ENCODE peak calls at places on chromosomes 16 and 17, in six cellular contexts. U is K562, E is IMR-90, T is A549, A is GM12878, X is HepG2. J is an unnamed sample.

GRCh38 chr16:3149630-3150345 is 15.0 kb downstream of the ZNF213 start:
- DNase-seq in U (peak), E (peak), T (peak), A (no peak), X (no peak), J (peak)

GRCh38 chr17:58289869-58290268 is 9.1 kb upstream of the MPO start:
- DNase-seq in U (no peak), E (no peak), T (no peak), A (no peak), X (peak), J (no peak)

GRCh38 chr16:1188781-1189189 is 35.9 kb downstream of the CACNA1H start:
- DNase-seq in U (peak), E (peak), T (no peak), A (no peak), X (no peak), J (no peak)

GRCh38 chr17:67417507-67417906 is 40.4 kb downstream of the PITPNC1 start:
- DNase-seq in U (no peak), E (no peak), T (no peak), A (no peak), X (no peak), J (no peak)

GRCh38 chr16:85553436-85554113 is 59.5 kb upstream of the GSE1 start:
- DNase-seq in U (no peak), E (peak), T (peak), A (no peak), X (peak), J (no peak)

GRCh38 chr17:3669548-3669947 is 936 bp downstream of the EMC6 start:
- DNase-seq in U (no peak), E (no peak), T (no peak), A (no peak), X (no peak), J (no peak)

GRCh38 chr17:57603978-57604377 is 141.1 kb downstream of the CCDC182 start:
- DNase-seq in U (no peak), E (no peak), T (no peak), A (peak), X (no peak), J (no peak)

GRCh38 chr17:78895322-78895721 is 7.7 kb downstream of the CEP295NL start:
- DNase-seq in U (no peak), E (no peak), T (no peak), A (no peak), X (no peak), J (no peak)

GRCh38 chr16:77986021-77986420 is 36.3 kb upstream of the CLEC3A start:
- DNase-seq in U (no peak), E (no peak), T (no peak), A (no peak), X (no peak), J (no peak)

GRCh38 chr17:9809409-9809808 is 12.5 kb downstream of the GSG1L2 start:
- DNase-seq in U (no peak), E (no peak), T (no peak), A (no peak), X (no peak), J (no peak)

GRCh38 chr16:73057369-73058210 is 9.7 kb upstream of the ZFHX3 start:
- DNase-seq in U (peak), E (no peak), T (no peak), A (no peak), X (no peak), J (peak)

GRCh38 chr17:2975469-2975958 is 87.9 kb downstream of the OR1D5 start:
- DNase-seq in U (no peak), E (no peak), T (no peak), A (no peak), X (peak), J (peak)

GRCh38 chr17:63137163-63137562 is 171.1 kb downstream of the TANC2 start:
- DNase-seq in U (no peak), E (no peak), T (no peak), A (no peak), X (no peak), J (no peak)

GRCh38 chr17:5263441-5263840 is 18.6 kb upstream of the RABEP1 start:
- DNase-seq in U (no peak), E (no peak), T (no peak), A (no peak), X (no peak), J (no peak)

GRCh38 chr17:19759934-19760530 is 11.9 kb upstream of the ALDH3A1 start:
- DNase-seq in U (no peak), E (no peak), T (no peak), A (no peak), X (no peak), J (no peak)

GRCh38 chr17:72166040-72166439 is 45.2 kb downstream of the SOX9 start:
- DNase-seq in U (no peak), E (no peak), T (no peak), A (no peak), X (peak), J (no peak)

GRCh38 chr17:43753488-43754129 is 5.0 kb downstream of the SOST start:
- DNase-seq in U (peak), E (peak), T (no peak), A (peak), X (no peak), J (no peak)

GRCh38 chr17:59815965-59816364 is 76.8 kb downstream of the TUBD1 start:
- DNase-seq in U (no peak), E (no peak), T (no peak), A (no peak), X (no peak), J (no peak)

GRCh38 chr17:81090361-81091133 is 55.6 kb downstream of the BAIAP2 start:
- DNase-seq in U (peak), E (no peak), T (peak), A (no peak), X (no peak), J (peak)

GRCh38 chr17:19762515-19762961 is 14.4 kb upstream of the ALDH3A1 start:
- DNase-seq in U (no peak), E (peak), T (peak), A (no peak), X (peak), J (peak)

GRCh38 chr16:27993587-27993986 is 69.9 kb downstream of the GSG1L start:
- DNase-seq in U (no peak), E (no peak), T (no peak), A (no peak), X (no peak), J (no peak)

GRCh38 chr17:36921131-36921851 is 16.0 kb upstream of the LHX1 start:
- DNase-seq in U (peak), E (peak), T (peak), A (no peak), X (peak), J (no peak)

GRCh38 chr17:1865252-1866037 is 35.6 kb downstream of the RPA1 start:
- DNase-seq in U (peak), E (peak), T (peak), A (no peak), X (peak), J (peak)

GRCh38 chr17:5516060-5516792 is 29.9 kb downstream of the MIS12 start:
- DNase-seq in U (peak), E (peak), T (peak), A (no peak), X (peak), J (no peak)

GRCh38 chr16:87669672-87670071 is 67.4 kb downstream of the JPH3 start:
- DNase-seq in U (no peak), E (no peak), T (no peak), A (no peak), X (no peak), J (no peak)

GRCh38 chr17:66422181-66422580 is 119.8 kb downstream of the PRKCA start:
- DNase-seq in U (no peak), E (peak), T (peak), A (no peak), X (no peak), J (no peak)

GRCh38 chr16:87050142-87050541 is 267.1 kb downstream of the C16orf95 start:
- DNase-seq in U (no peak), E (no peak), T (no peak), A (no peak), X (no peak), J (no peak)

GRCh38 chr17:10135539-10136257 is 62.7 kb downstream of the GAS7 start:
- DNase-seq in U (no peak), E (peak), T (no peak), A (no peak), X (no peak), J (no peak)

GRCh38 chr17:48672340-48672739 is 46.2 kb upstream of the HOXB9 start:
- DNase-seq in U (no peak), E (no peak), T (no peak), A (no peak), X (no peak), J (no peak)

GRCh38 chr16:87895641-87896141 is 26.4 kb upstream of the SLC7A5 start:
- DNase-seq in U (no peak), E (peak), T (no peak), A (peak), X (no peak), J (no peak)

GRCh38 chr17:29073520-29073919 is 30.6 kb downstream of the PIPOX start:
- DNase-seq in U (no peak), E (no peak), T (no peak), A (no peak), X (no peak), J (no peak)

GRCh38 chr17:4167786-4168185 is 24.8 kb downstream of the CYB5D2 start:
- DNase-seq in U (no peak), E (no peak), T (no peak), A (no peak), X (no peak), J (no peak)

GRCh38 chr17:66313995-66314659 is 11.7 kb downstream of the PRKCA start:
- DNase-seq in U (no peak), E (no peak), T (no peak), A (no peak), X (no peak), J (peak)

GRCh38 chr16:88194397-88195020 is 188.2 kb upstream of the ZNF469 start:
- DNase-seq in U (no peak), E (peak), T (no peak), A (no peak), X (peak), J (peak)

GRCh38 chr17:17154981-17155380 is 51.2 kb downstream of the PLD6 start:
- DNase-seq in U (no peak), E (no peak), T (no peak), A (no peak), X (no peak), J (no peak)

DNA sequence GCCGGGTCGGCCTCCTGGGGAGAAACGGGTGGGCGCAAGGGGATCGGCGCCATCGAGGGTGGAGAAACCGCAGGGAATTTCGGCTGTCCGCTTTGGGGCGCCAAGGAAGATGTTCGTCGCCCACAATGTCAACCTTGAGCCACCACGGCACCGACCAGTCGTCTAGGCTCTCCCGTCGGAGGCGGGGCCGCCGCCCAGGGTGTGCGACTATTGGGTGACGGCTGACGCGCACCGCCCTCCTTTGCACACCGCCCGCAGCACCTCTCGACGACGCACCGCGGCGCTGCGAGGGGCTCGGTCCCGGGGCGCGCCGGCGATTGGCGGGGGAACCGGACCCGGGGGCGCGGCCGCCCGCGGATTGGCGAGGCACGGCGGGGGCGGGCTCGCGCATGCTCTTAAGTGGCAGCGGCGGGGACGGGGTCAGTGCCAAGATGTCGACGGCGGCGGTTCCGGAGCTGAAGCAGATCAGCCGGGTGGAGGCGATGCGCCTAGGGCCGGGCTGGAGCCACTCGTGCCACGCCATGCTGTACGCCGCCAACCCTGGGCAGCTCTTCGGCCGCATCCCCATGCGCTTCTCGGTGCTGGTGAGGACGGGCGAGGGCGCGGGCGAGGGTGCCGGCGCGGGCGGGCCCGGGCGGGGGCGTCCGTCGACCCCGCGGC is at the start of gene NUDT16L1:
- DNase-seq in U (peak), E (peak), T (peak), A (peak), X (peak), J (peak)
- TF ChIP-seq CTCF in U (no peak), E (peak), T (no peak), A (peak), X (peak), J (no peak)

DNA sequence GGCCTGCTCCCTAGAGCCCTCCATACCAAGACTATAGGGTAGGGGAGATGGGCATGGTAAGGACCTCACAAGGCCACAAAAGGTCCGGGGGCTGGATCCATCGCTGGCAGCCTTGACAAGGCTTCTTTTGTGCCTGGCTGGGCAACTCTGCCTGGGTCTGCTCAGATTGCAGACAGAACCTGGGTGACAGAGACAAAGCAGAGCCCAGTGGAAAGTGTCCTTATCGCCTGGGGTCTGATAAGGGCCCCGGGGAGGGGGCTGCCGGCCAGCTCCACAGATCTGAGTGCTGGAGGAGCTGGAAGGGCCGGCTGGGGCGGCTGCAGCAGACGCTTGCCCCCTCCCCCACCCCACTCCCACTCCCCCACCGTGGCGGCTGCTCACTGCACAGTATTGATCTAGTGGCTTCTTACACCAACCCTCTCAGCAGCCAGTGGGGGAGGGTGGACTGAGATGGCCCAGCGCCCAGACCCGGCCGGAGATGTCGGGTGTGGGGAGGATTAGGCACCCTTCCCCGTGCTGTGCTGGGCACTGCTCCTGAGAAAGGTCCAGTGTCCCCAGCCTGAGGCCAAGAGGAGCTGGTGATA is 7.2 kb downstream of the MMP15 start:
- DNase-seq in U (peak), E (no peak), T (no peak), A (no peak), X (no peak), J (peak)
- TF ChIP-seq SMC3 in U (no peak), E (no peak), T (no peak), A (no peak), X (no peak), J (no peak)

GRCh38 chr16:62190426-62190825 is 154.2 kb upstream of the CDH8 start:
- DNase-seq in U (no peak), E (no peak), T (no peak), A (no peak), X (peak), J (peak)
- TF ChIP-seq CTCF in U (no peak), E (no peak), T (peak), A (peak), X (peak), J (peak)

DNA sequence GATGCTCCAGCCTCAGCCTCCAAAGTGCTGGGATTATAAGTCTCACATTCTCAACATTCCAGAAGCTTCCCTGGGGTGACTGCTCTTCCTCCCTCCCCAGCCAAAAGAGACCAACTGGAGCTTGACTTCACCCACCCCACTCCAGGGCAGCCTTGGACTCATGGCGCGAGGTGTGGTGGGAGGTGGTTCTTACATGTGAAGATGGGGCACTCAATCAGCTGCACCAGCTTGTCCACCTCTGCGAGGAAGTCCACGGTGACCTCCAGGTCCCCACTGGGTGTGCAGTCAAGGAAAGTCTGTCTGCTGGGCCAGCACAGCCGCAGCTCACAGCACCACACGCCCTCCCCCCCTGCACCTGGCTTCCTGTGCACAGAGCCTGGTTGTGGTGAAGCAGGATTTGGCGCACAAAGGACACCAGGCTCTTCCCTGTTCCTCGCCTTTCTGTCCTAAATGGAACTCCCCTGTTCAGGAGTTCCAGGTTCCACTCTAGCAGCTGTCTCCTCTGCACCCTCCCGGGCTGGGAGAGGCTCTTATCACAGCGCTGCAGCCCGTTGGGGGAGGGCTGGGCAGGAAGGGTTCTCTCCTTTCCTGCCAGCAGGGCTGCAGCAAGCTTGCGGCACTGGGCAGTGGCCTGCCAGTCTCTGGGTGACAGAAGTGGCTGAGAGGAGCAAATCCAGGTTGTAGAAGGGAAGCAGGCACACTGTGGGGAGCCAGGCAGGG is 9.7 kb upstream of the MTSS2 start:
- DNase-seq in U (peak), E (no peak), T (peak), A (no peak), X (peak), J (peak)
- TF ChIP-seq SMC3 in U (no peak), E (no peak), T (no peak), A (no peak), X (no peak), J (no peak)

GRCh38 chr17:39744075-39744835 is 6.5 kb downstream of the GRB7 start:
- DNase-seq in U (no peak), E (no peak), T (no peak), A (no peak), X (no peak), J (no peak)

GRCh38 chr17:39746145-39746461 is 8.4 kb downstream of the GRB7 start:
- DNase-seq in U (no peak), E (no peak), T (no peak), A (no peak), X (no peak), J (no peak)

GRCh38 chr17:39742856-39743436 is 5.2 kb downstream of the GRB7 start:
- DNase-seq in U (no peak), E (no peak), T (no peak), A (no peak), X (no peak), J (no peak)

GRCh38 chr17:39745335-39746144 is 7.8 kb downstream of the GRB7 start:
- DNase-seq in U (no peak), E (no peak), T (no peak), A (no peak), X (no peak), J (no peak)

GRCh38 chr17:39744836-39745215 is 7.1 kb downstream of the GRB7 start:
- DNase-seq in U (no peak), E (no peak), T (no peak), A (no peak), X (no peak), J (no peak)
- TF ChIP-seq CTCF in U (no peak), E (no peak), T (no peak), A (no peak), X (no peak), J (peak)

GRCh38 chr17:11935734-11936406 is 61.4 kb downstream of the ZNF18 start:
- DNase-seq in U (peak), E (peak), T (no peak), A (no peak), X (peak), J (peak)
- TF ChIP-seq SMC3 in U (peak), E (peak), T (peak), A (peak), X (peak), J (peak)

GRCh38 chr16:24769806-24770205 is 40.4 kb downstream of the TNRC6A start:
- DNase-seq in U (no peak), E (peak), T (no peak), A (no peak), X (no peak), J (no peak)

GRCh38 chr16:24761526-24761925 is 32.1 kb downstream of the TNRC6A start:
- DNase-seq in U (no peak), E (no peak), T (no peak), A (no peak), X (no peak), J (no peak)

GRCh38 chr16:24758986-24759385 is 29.5 kb downstream of the TNRC6A start:
- DNase-seq in U (no peak), E (no peak), T (no peak), A (no peak), X (no peak), J (no peak)

GRCh38 chr16:24766057-24766456 is 36.6 kb downstream of the TNRC6A start:
- DNase-seq in U (no peak), E (no peak), T (no peak), A (no peak), X (no peak), J (no peak)

DNA sequence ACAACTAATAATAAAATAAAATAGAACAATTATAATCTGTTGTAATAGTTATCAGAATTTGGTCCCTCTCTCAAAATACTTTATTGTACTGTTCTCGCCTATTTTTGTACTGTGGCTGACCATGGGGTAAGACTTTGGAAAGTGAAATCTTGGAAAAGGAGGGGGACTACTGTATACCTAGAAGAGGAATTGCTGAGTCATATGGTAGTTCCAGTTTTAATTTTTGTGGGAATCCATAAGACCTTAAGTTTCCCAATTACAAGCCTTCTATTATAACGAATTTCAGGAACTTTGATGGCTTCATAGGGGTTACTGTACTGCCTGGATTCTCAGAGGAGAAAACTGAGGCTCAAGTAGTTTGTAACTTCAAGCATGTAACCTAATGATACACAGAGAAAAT is 35.5 kb downstream of the TNRC6A start:
- DNase-seq in U (no peak), E (no peak), T (no peak), A (no peak), X (no peak), J (no peak)
- TF ChIP-seq CTCF in U (no peak), E (no peak), T (no peak), A (no peak), X (no peak), J (no peak)

DNA sequence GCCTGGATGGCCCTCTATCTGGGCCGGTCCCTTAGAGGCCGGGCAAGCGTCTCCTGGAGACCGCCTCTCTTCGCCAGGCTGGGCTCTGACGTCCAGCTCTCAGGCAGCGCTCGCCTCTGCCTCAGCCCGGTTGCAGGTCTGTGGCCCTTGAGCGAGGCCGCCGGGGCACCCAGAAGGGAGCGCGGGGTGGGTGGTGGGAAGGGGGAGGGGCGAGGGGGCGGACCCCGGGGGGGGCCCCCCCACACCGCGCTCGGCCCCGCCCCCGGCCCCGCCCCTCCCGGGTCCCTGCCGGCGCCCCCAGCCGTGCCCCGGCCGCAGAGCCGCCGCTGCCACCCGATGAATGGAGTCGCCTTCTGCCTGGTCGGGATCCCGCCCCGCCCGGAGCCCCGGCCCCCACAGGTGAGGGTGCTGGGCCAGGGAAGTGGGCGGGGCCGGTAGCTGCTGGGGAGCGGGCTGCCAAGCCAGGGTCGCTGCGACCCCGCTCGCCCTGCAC is at the start of gene ARHGAP23:
- DNase-seq in U (peak), E (peak), T (peak), A (no peak), X (no peak), J (peak)
- TF ChIP-seq SMC3 in U (no peak), E (no peak), T (peak), A (no peak), X (no peak), J (no peak)

GRCh38 chr16:81445143-81445922 is 725 bp downstream of the CMIP start:
- DNase-seq in U (peak), E (peak), T (peak), A (no peak), X (no peak), J (peak)
- TF ChIP-seq CTCF in U (peak), E (peak), T (peak), A (peak), X (peak), J (peak)

J was measured in SK-N-SH.